ENCODE peak calls at places on chromosome 12, in nine cellular contexts. Y, M, E, H, R, I, X, J and F are unnamed samples.

GRCh38 chr12:117564885-117565284 is 203.5 kb upstream of the NOS1 start:
- DNase-seq in M (no peak), J (no peak), I (peak), E (peak), Y (peak), X (no peak), H (no peak), R (no peak), F (no peak)

GRCh38 chr12:64669270-64669842 is 59.1 kb downstream of the RASSF3 start:
- DNase-seq in I (peak), Y (no peak), R (no peak), J (no peak), X (no peak), M (no peak), H (peak), E (peak), F (no peak)

GRCh38 chr12:94875525-94875924 is 128.0 kb downstream of the NDUFA12 start:
- DNase-seq in R (peak), I (peak), J (peak), M (peak), Y (peak), E (no peak), H (peak), X (peak), F (peak)

GRCh38 chr12:107163413-107163812 is 70.1 kb upstream of the CRY1 start:
- DNase-seq in M (no peak), H (no peak), J (no peak), E (no peak), Y (peak), R (no peak), X (no peak), I (no peak), F (no peak)

GRCh38 chr12:107131832-107132616 is 38.7 kb upstream of the CRY1 start:
- DNase-seq in R (peak), M (peak), E (peak), I (peak), Y (peak), X (peak), H (peak), J (peak), F (peak)

GRCh38 chr12:121770388-121770787 is 23.1 kb downstream of the RHOF start:
- DNase-seq in E (no peak), Y (no peak), M (no peak), H (no peak), J (no peak), X (no peak), R (no peak), I (no peak), F (no peak)

GRCh38 chr12:84922721-84923120 is 10.1 kb upstream of the SLC6A15 start:
- DNase-seq in H (no peak), M (no peak), X (no peak), J (no peak), Y (peak), E (no peak), I (no peak), R (peak), F (peak)

GRCh38 chr12:54082402-54082892 is 28.8 kb downstream of the HOXC4 start:
- DNase-seq in J (no peak), X (peak), H (peak), M (peak), R (no peak), I (peak), E (peak), Y (peak), F (peak)

GRCh38 chr12:3704512-3705348 is 48.2 kb downstream of the CRACR2A start:
- DNase-seq in M (no peak), Y (peak), I (peak), E (no peak), R (peak), H (no peak), X (no peak), J (no peak), F (no peak)

GRCh38 chr12:31118347-31118830 is 44.7 kb downstream of the DDX11 start:
- DNase-seq in Y (no peak), E (peak), R (no peak), H (no peak), M (no peak), J (peak), I (no peak), X (peak), F (no peak)